ENCODE peak calls at places on chromosomes 12 and 14, in six cellular contexts. T is KBM-7; N is DMS 273 treated with DMSO at 0.1 percent for 48 hours; P is activated naive CD8-positive, alpha-beta T cell treated with anti-CD3 and anti-CD28 coated beads for 36 hours; I is RPMI7951; Z is stimulated activated CD8-positive, alpha-beta memory T cell treated with anti-CD3 and anti-CD28 coated beads, Interleukin-4, amount 100 ng/mL, for 1 hour. S is an unnamed sample.

GRCh38 chr12:52217223-52217622 is 15.8 kb upstream of the KRT7 start:
- DNase-seq in T (no peak), N (no peak), P (no peak), I (no peak), Z (no peak), S (no peak)

GRCh38 chr14:85688024-85688423 is 158.1 kb downstream of the FLRT2 start:
- DNase-seq in T (no peak), N (no peak), P (no peak), I (no peak), Z (no peak), S (no peak)

GRCh38 chr12:68403296-68403695 is 71.1 kb upstream of the MDM1 start:
- DNase-seq in T (no peak), N (no peak), P (no peak), I (no peak), Z (no peak), S (no peak)

GRCh38 chr14:98173291-98173690 is 1098.7 kb downstream of the BCL11B start:
- DNase-seq in T (no peak), N (no peak), P (no peak), I (no peak), Z (no peak), S (no peak)

GRCh38 chr14:33432407-33433023 is 493.8 kb downstream of the NPAS3 start:
- DNase-seq in T (peak), N (no peak), P (no peak), I (peak), Z (no peak), S (peak)

GRCh38 chr14:26917086-26917485 is 319.3 kb upstream of the NOVA1 start:
- DNase-seq in T (peak), N (no peak), P (no peak), I (peak), Z (no peak), S (no peak)

GRCh38 chr12:54390176-54390667 is 5.7 kb upstream of the ZNF385A start:
- DNase-seq in T (peak), N (no peak), P (no peak), I (no peak), Z (no peak), S (no peak)

GRCh38 chr12:86256169-86256568 is at the start of gene MGAT4C:
- DNase-seq in T (no peak), N (no peak), P (no peak), I (no peak), Z (no peak), S (no peak)

GRCh38 chr12:47876404-47876960 is 28.3 kb downstream of the VDR start:
- DNase-seq in T (no peak), N (no peak), P (no peak), I (no peak), Z (no peak), S (no peak)

GRCh38 chr12:124523071-124523470 is 44.3 kb downstream of the NCOR2 start:
- DNase-seq in T (no peak), N (peak), P (no peak), I (peak), Z (no peak), S (no peak)

GRCh38 chr12:127075981-127076380 is 1191.0 kb upstream of the TMEM132C start:
- DNase-seq in T (no peak), N (no peak), P (no peak), I (no peak), Z (no peak), S (no peak)

GRCh38 chr14:41718477-41719166 is 111.9 kb downstream of the LRFN5 start:
- DNase-seq in T (peak), N (no peak), P (no peak), I (no peak), Z (no peak), S (no peak)

GRCh38 chr12:95709152-95709551 is 81.4 kb downstream of the NTN4 start:
- DNase-seq in T (no peak), N (no peak), P (no peak), I (no peak), Z (no peak), S (no peak)

GRCh38 chr12:43104524-43104923 is 447.5 kb downstream of the ADAMTS20 start:
- DNase-seq in T (no peak), N (no peak), P (no peak), I (peak), Z (no peak), S (peak)

GRCh38 chr12:111137968-111138367 is 217.6 kb upstream of the MYL2 start:
- DNase-seq in T (no peak), N (no peak), P (no peak), I (no peak), Z (no peak), S (no peak)

GRCh38 chr12:23523339-23523738 is 426.1 kb downstream of the SOX5 start:
- DNase-seq in T (no peak), N (no peak), P (no peak), I (no peak), Z (no peak), S (no peak)

GRCh38 chr12:43169115-43169681 is 382.8 kb downstream of the ADAMTS20 start:
- DNase-seq in T (no peak), N (no peak), P (no peak), I (no peak), Z (no peak), S (no peak)

GRCh38 chr14:92926931-92927330 is 4.0 kb downstream of the CHGA start:
- DNase-seq in T (no peak), N (no peak), P (no peak), I (no peak), Z (no peak), S (no peak)

GRCh38 chr12:84874125-84874824 is 38.3 kb downstream of the SLC6A15 start:
- DNase-seq in T (peak), N (peak), P (no peak), I (peak), Z (no peak), S (peak)

GRCh38 chr12:20212036-20212435 is 156.3 kb upstream of the PDE3A start:
- DNase-seq in T (peak), N (no peak), P (no peak), I (peak), Z (no peak), S (peak)

GRCh38 chr14:104771918-104772706 is 19.2 kb downstream of the SIVA1 start:
- DNase-seq in T (no peak), N (no peak), P (no peak), I (no peak), Z (no peak), S (no peak)

GRCh38 chr14:73784065-73784987 is 67.3 kb upstream of the PTGR2 start:
- DNase-seq in T (peak), N (no peak), P (no peak), I (peak), Z (no peak), S (no peak)

GRCh38 chr12:19694627-19695026 is 255.3 kb downstream of the AEBP2 start:
- DNase-seq in T (peak), N (no peak), P (no peak), I (no peak), Z (no peak), S (no peak)